ENCODE peak calls at places on chromosome 19, in eight cellular contexts. Q is Caco-2, A is Calu3, Z is ovary, T is hepatocyte, X is A549, O is ELR, W is iPS-NIHi11. S is an unnamed sample.

GRCh38 chr19:32631381-32631780 is 43.6 kb downstream of the ANKRD27 start:
- DNase-seq in Z (no peak), W (no peak), A (no peak), O (no peak), Q (no peak), X (no peak), T (no peak), S (no peak)

GRCh38 chr19:52369463-52370340 is at the start of gene ZNF880:
- DNase-seq in X (peak; percentile 66), Q (peak; percentile 66), A (no peak), W (peak; percentile 89), O (peak; percentile 93), Z (peak; percentile 93), T (peak; percentile 96), S (peak; percentile 88)

GRCh38 chr19:43504426-43505185 is at the start of gene PHLDB3:
- DNase-seq in A (peak; percentile 65), Z (peak; percentile 59), W (peak; percentile 68), Q (peak; percentile 78), O (no peak), T (peak; percentile 77), X (no peak), S (peak; percentile 77)

GRCh38 chr19:35451278-35452096 is 3.4 kb downstream of the FFAR2 start:
- DNase-seq in A (no peak), Q (no peak), W (no peak), Z (no peak), T (no peak), O (no peak), X (no peak), S (no peak)

GRCh38 chr19:13888281-13888680 is 11.3 kb downstream of the NANOS3 start:
- DNase-seq in O (no peak), X (no peak), W (no peak), T (no peak), Q (no peak), Z (no peak), A (no peak), S (no peak)

GRCh38 chr19:31349160-31349881 is at the start of gene TSHZ3:
- DNase-seq in T (peak; percentile 80), Z (peak; percentile 92), A (no peak), X (peak; percentile 78), Q (no peak), O (peak; percentile 82), W (peak; percentile 73), S (peak; percentile 89)

GRCh38 chr19:40803857-40804782 is 5.1 kb downstream of the EGLN2 start:
- DNase-seq in W (no peak), X (no peak), A (no peak), Q (no peak), Z (no peak), T (no peak), O (no peak), S (no peak)

GRCh38 chr19:9913237-9914000 is 22.9 kb downstream of the OLFM2 start:
- DNase-seq in W (peak; percentile 86), Z (no peak), A (peak; percentile 48), O (peak; percentile 20), T (peak; percentile 67), X (no peak), Q (no peak), S (peak; percentile 64)

GRCh38 chr19:15869109-15869555 is 28.7 kb downstream of the CYP4F2 start:
- DNase-seq in X (peak; percentile 56), T (no peak), Z (no peak), O (peak; percentile 34), A (peak; percentile 66), Q (peak; percentile 45), W (peak; percentile 31), S (no peak)

GRCh38 chr19:29965529-29965928 is 23.5 kb downstream of the URI1 start:
- DNase-seq in Z (no peak), T (no peak), W (no peak), A (no peak), O (peak; percentile 91), X (no peak), Q (no peak), S (no peak)

GRCh38 chr19:15453091-15453498 is 3.3 kb upstream of the WIZ start:
- DNase-seq in Q (no peak), W (peak; percentile 61), X (no peak), Z (no peak), O (no peak), T (peak; percentile 51), A (no peak), S (no peak)

GRCh38 chr19:14135985-14136508 is 342 bp downstream of the ASF1B start:
- DNase-seq in O (no peak), A (no peak), Z (no peak), W (no peak), Q (no peak), X (no peak), T (no peak), S (no peak)

GRCh38 chr19:18768997-18769891 is 21.9 kb downstream of the COMP start:
- DNase-seq in T (no peak), W (no peak), Q (no peak), A (no peak), X (no peak), O (no peak), Z (no peak), S (no peak)

GRCh38 chr19:17026706-17027427 is at the start of gene CPAMD8:
- DNase-seq in Q (no peak), W (peak; percentile 88), X (no peak), A (no peak), Z (no peak), O (no peak), T (peak; percentile 43), S (no peak)

GRCh38 chr19:52535831-52536800 is 8.6 kb downstream of the ZNF808 start:
- DNase-seq in O (peak; percentile 88), Q (no peak), Z (peak; percentile 79), T (peak; percentile 94), W (peak; percentile 76), X (no peak), A (no peak), S (peak; percentile 96)

GRCh38 chr19:38142176-38143035 is 81.6 kb downstream of the DPF1 start:
- DNase-seq in Z (peak; percentile 58), W (peak; percentile 92), O (peak; percentile 57), X (peak; percentile 81), A (peak; percentile 58), T (peak; percentile 74), Q (peak; percentile 71), S (peak; percentile 82)

GRCh38 chr19:4089400-4089908 is 22.8 kb upstream of the ZBTB7A start:
- DNase-seq in A (no peak), W (no peak), Q (no peak), X (no peak), O (no peak), T (no peak), Z (no peak), S (no peak)

GRCh38 chr19:33273881-33274662 is 28.3 kb downstream of the CEBPA start:
- DNase-seq in X (peak; percentile 80), W (no peak), Z (peak; percentile 30), A (peak; percentile 70), O (peak; percentile 64), T (peak; percentile 75), Q (peak; percentile 65), S (peak; percentile 84)

GRCh38 chr19:44747739-44748425 is 626 bp upstream of the BCL3 start:
- DNase-seq in T (peak; percentile 72), Q (peak; percentile 70), Z (peak; percentile 61), W (no peak), A (peak; percentile 66), X (peak; percentile 92), O (peak; percentile 64), S (peak; percentile 73)

GRCh38 chr19:48900477-48901452 is 653 bp downstream of the NUCB1 start:
- DNase-seq in Z (no peak), T (no peak), A (no peak), Q (no peak), W (no peak), O (peak; percentile 43), X (peak; percentile 64), S (no peak)